ENCODE peak calls at places on chromosomes 7 and 10, in ten cellular contexts. K, O, R, T, W, G, B, M, E and J are unnamed samples.
A peak's percentile ranks its signal among the peaks of the same experiment; 100 is the strongest.

GRCh38 chr10:94276140-94276539 is 86.6 kb downstream of the NOC3L start:
- DNase-seq in R (no peak), K (no peak), E (no peak), M (no peak), G (no peak), O (no peak), T (no peak), B (no peak), W (no peak), J (no peak)

GRCh38 chr10:114584419-114584818 is 73.7 kb downstream of the ABLIM1 start:
- DNase-seq in M (no peak), O (no peak), B (no peak), W (no peak), T (no peak), R (no peak), G (no peak), E (no peak), K (no peak), J (no peak)

GRCh38 chr7:48680996-48681395 is 243.4 kb upstream of the CDC14C start:
- DNase-seq in K (no peak), T (no peak), B (no peak), E (no peak), M (no peak), G (no peak), R (no peak), W (no peak), O (no peak), J (no peak)

GRCh38 chr7:47606176-47606575 is 24.3 kb upstream of the TNS3 start:
- DNase-seq in R (no peak), G (no peak), B (no peak), M (no peak), E (no peak), W (no peak), O (no peak), T (no peak), K (no peak), J (no peak)

GRCh38 chr10:119538632-119539358 is 3.7 kb downstream of the RGS10 start:
- DNase-seq in O (no peak), M (no peak), B (no peak), T (no peak), W (no peak), K (no peak), R (no peak), G (no peak), E (no peak), J (no peak)

GRCh38 chr7:100655908-100656674 is at the start of gene ACTL6B:
- DNase-seq in K (peak; percentile 79), E (no peak), R (no peak), G (peak; percentile 79), W (peak; percentile 59), O (no peak), M (peak; percentile 59), T (peak; percentile 79), B (peak; percentile 72), J (no peak)

GRCh38 chr10:36097696-36098095 is 455.6 kb upstream of the FZD8 start:
- DNase-seq in G (no peak), K (no peak), O (no peak), E (no peak), R (no peak), W (no peak), T (no peak), B (no peak), M (no peak), J (no peak)

GRCh38 chr10:110357252-110357780 is 52.6 kb upstream of the SMNDC1 start:
- DNase-seq in W (no peak), K (no peak), O (no peak), G (no peak), T (no peak), E (peak; percentile 80), M (no peak), B (no peak), R (peak; percentile 97), J (no peak)

GRCh38 chr7:141617280-141617679 is 66.1 kb downstream of the AGK start:
- DNase-seq in E (no peak), R (no peak), M (no peak), K (no peak), T (no peak), G (no peak), O (no peak), W (no peak), B (no peak), J (no peak)

GRCh38 chr7:157021893-157022680 is 11.6 kb upstream of the MNX1 start:
- DNase-seq in K (no peak), G (no peak), O (peak; percentile 58), M (no peak), T (no peak), R (no peak), B (no peak), W (no peak), E (peak; percentile 34), J (no peak)

GRCh38 chr7:3294432-3295100 is 6.5 kb upstream of the SDK1 start:
- DNase-seq in B (no peak), E (no peak), O (no peak), G (no peak), M (no peak), K (no peak), W (peak; percentile 79), R (no peak), T (no peak), J (no peak)

GRCh38 chr7:20407585-20408466 is 77.1 kb downstream of the ITGB8 start:
- DNase-seq in E (no peak), B (peak; percentile 84), O (no peak), R (no peak), T (no peak), M (peak; percentile 80), W (peak; percentile 36), G (no peak), K (no peak), J (no peak)

GRCh38 chr7:11428877-11429617 is 403.0 kb downstream of the THSD7A start:
- DNase-seq in K (no peak), M (no peak), G (no peak), O (no peak), W (no peak), B (no peak), R (no peak), T (no peak), E (no peak), J (no peak)

GRCh38 chr10:78658645-78659632 is 409.8 kb upstream of the ZMIZ1 start:
- DNase-seq in O (no peak), B (no peak), W (no peak), E (no peak), T (no peak), M (no peak), G (no peak), K (no peak), R (no peak), J (no peak)
- H3K4me3 ChIP-seq in O (no peak overlapping the region), B (no peak overlapping the region), W (no peak overlapping the region), E (no peak overlapping the region), T (no peak overlapping the region), M (no peak overlapping the region), G (no peak overlapping the region), K (no peak overlapping the region), R (no peak overlapping the region), J (no peak overlapping the region)

DNA sequence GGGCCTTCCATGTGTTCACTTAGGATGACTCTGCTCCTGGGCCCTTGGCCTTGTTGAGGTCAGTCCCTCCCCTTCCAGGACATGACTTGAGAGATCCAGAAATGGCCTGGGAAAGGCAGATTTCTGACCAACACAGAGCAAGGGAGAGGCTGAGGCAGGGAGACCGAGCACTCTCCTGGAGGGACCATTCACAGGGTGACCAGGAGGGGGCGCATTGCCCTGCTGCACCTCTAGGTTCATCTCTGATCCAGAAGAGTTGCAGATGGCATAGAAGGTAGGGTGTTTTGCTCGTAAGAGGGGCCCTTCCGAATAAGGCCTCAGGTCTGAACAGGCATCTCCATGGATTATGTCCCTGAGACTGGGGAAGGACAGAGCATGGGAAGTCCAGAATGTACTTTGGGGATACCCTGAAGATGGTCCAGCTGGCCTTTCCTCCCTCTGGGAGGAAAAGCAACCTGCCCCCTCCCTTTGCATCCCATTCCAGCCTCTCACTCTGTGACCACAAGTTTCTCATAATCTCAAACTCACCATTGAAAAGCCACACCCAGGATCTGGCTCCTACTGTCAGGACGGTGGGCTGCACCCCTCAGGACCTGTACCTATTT is 6.6 kb downstream of the DMBT1 start:
- DNase-seq in R (no peak), E (peak; percentile 62), O (no peak), W (peak; percentile 33), B (no peak), M (no peak), G (no peak), K (no peak), T (no peak), J (no peak)
- TF ChIP-seq CTCF in R (peak; percentile 54), E (peak; percentile 12), O (no peak), W (no peak), B (peak; percentile 55), M (peak; percentile 64), G (peak; percentile 48), K (peak; percentile 53), T (peak; percentile 30), J (peak; percentile 26)

DNA sequence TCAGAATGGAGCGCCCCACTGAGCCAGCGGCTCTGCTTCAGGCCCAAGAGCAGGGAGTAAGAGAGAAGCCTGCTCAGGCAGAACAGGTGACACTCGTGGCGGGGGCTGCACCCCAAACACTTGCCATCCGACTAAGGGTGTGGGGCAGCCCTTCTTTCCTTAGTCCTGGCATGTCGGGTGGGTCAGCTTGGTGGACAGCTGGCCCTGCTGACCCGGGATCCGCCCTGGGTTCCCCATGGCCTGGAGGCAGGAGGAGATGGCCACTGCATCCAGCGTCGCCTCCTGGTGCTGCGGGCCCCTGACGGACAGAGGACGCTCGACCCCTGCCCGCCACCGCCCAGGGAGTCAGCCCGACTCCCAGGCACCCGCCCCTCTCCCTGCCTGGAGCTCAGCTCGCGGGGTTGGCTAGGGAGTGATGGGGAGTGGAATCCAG is 1.2 kb upstream of the PAOX start:
- DNase-seq in B (no peak), T (no peak), M (no peak), R (no peak), G (no peak), E (peak; percentile 88), O (no peak), W (no peak), K (peak; percentile 49), J (no peak)
- H3K4me3 ChIP-seq in B (peak overlapping the region; percentile 79), T (peak overlapping the region; percentile 80), M (peak overlapping the region; percentile 86), R (peak overlapping the region; percentile 79), G (peak overlapping the region; percentile 58), E (peak overlapping the region; percentile 78), O (peak overlapping the region; percentile 53), W (peak overlapping the region; percentile 86), K (peak overlapping the region; percentile 65), J (peak overlapping the region; percentile 82)

GRCh38 chr7:76354981-76355730 is 3.6 kb downstream of the YWHAG start:
- DNase-seq in O (no peak), G (no peak), T (no peak), W (no peak), B (no peak), K (no peak), M (no peak), R (no peak), E (no peak), J (no peak)

GRCh38 chr7:76358053-76358477 is 726 bp downstream of the YWHAG start:
- DNase-seq in E (peak; percentile 95), K (peak; percentile 83), O (peak; percentile 94), T (peak; percentile 85), R (no peak), W (peak; percentile 47), G (peak; percentile 77), M (peak; percentile 75), B (peak; percentile 77), J (no peak)

GRCh38 chr7:76357379-76358052 is 1.3 kb downstream of the YWHAG start:
- DNase-seq in T (no peak), G (no peak), K (no peak), O (no peak), B (no peak), M (no peak), E (no peak), W (no peak), R (no peak), J (no peak)

GRCh38 chr7:76356115-76356514 is 2.7 kb downstream of the YWHAG start:
- DNase-seq in K (no peak), M (no peak), R (no peak), G (no peak), B (no peak), E (no peak), W (no peak), O (no peak), T (no peak), J (no peak)

GRCh38 chr7:76356823-76357222 is 2.0 kb downstream of the YWHAG start:
- DNase-seq in O (no peak), W (no peak), M (no peak), G (peak; percentile 59), E (no peak), B (no peak), K (no peak), R (no peak), T (no peak), J (no peak)
- TF ChIP-seq CTCF in O (no peak), W (no peak), M (no peak), G (no peak), E (no peak), B (no peak), K (no peak), R (no peak), T (no peak), J (no peak)